ENCODE peak calls at places on chromosome 15, in ten cellular contexts. One of them, this sample, is unnamed.

GRCh38 chr15:90161946-90162345 is 39.2 kb upstream of the SEMA4B start:
- DNase-seq in mucosa of gallbladder: no peak
- DNase-seq in kidney epithelial cell: no peak
- DNase-seq in activated T-helper 9 cell treated with anti-CD3 and anti-CD28 coated beads, Interleukin-2, amount 50 U/mL, for 16 hours: no peak
- DNase-seq in nephron progenitor cell: no peak
- DNase-seq in GM03348: no peak
- DNase-seq in sigmoid colon: no peak
- DNase-seq in GF-D8: no peak
- DNase-seq in NCI-H2171 treated with DMSO at 0.1 percent for 48 hours: no peak
- DNase-seq in RWPE1: no peak
- DNase-seq in this sample: no peak

GRCh38 chr15:69390575-69390974 is 23.6 kb upstream of the KIF23 start:
- DNase-seq in mucosa of gallbladder: no peak
- DNase-seq in kidney epithelial cell: peak
- DNase-seq in activated T-helper 9 cell treated with anti-CD3 and anti-CD28 coated beads, Interleukin-2, amount 50 U/mL, for 16 hours: no peak
- DNase-seq in nephron progenitor cell: no peak
- DNase-seq in GM03348: peak
- DNase-seq in sigmoid colon: peak
- DNase-seq in GF-D8: no peak
- DNase-seq in NCI-H2171 treated with DMSO at 0.1 percent for 48 hours: no peak
- DNase-seq in RWPE1: peak
- DNase-seq in this sample: no peak

GRCh38 chr15:70426065-70426821 is 328.5 kb upstream of the TLE3 start:
- DNase-seq in mucosa of gallbladder: no peak
- DNase-seq in kidney epithelial cell: no peak
- DNase-seq in activated T-helper 9 cell treated with anti-CD3 and anti-CD28 coated beads, Interleukin-2, amount 50 U/mL, for 16 hours: no peak
- DNase-seq in nephron progenitor cell: no peak
- DNase-seq in GM03348: no peak
- DNase-seq in sigmoid colon: no peak
- DNase-seq in GF-D8: no peak
- DNase-seq in NCI-H2171 treated with DMSO at 0.1 percent for 48 hours: no peak
- DNase-seq in RWPE1: peak
- DNase-seq in this sample: no peak

GRCh38 chr15:77840962-77841361 is 208.2 kb upstream of the LINGO1 start:
- DNase-seq in mucosa of gallbladder: no peak
- DNase-seq in kidney epithelial cell: peak
- DNase-seq in activated T-helper 9 cell treated with anti-CD3 and anti-CD28 coated beads, Interleukin-2, amount 50 U/mL, for 16 hours: no peak
- DNase-seq in nephron progenitor cell: no peak
- DNase-seq in GM03348: no peak
- DNase-seq in sigmoid colon: no peak
- DNase-seq in GF-D8: no peak
- DNase-seq in NCI-H2171 treated with DMSO at 0.1 percent for 48 hours: no peak
- DNase-seq in RWPE1: peak
- DNase-seq in this sample: no peak

GRCh38 chr15:58441376-58442070 is 9.7 kb downstream of the LIPC start:
- DNase-seq in mucosa of gallbladder: no peak
- DNase-seq in kidney epithelial cell: no peak
- DNase-seq in activated T-helper 9 cell treated with anti-CD3 and anti-CD28 coated beads, Interleukin-2, amount 50 U/mL, for 16 hours: no peak
- DNase-seq in nephron progenitor cell: no peak
- DNase-seq in GM03348: peak
- DNase-seq in sigmoid colon: no peak
- DNase-seq in GF-D8: no peak
- DNase-seq in NCI-H2171 treated with DMSO at 0.1 percent for 48 hours: no peak
- DNase-seq in RWPE1: peak
- DNase-seq in this sample: no peak

GRCh38 chr15:82132742-82133141 is 86.9 kb upstream of the MEX3B start:
- DNase-seq in mucosa of gallbladder: no peak
- DNase-seq in kidney epithelial cell: peak
- DNase-seq in activated T-helper 9 cell treated with anti-CD3 and anti-CD28 coated beads, Interleukin-2, amount 50 U/mL, for 16 hours: no peak
- DNase-seq in nephron progenitor cell: no peak
- DNase-seq in GM03348: peak
- DNase-seq in sigmoid colon: no peak
- DNase-seq in GF-D8: no peak
- DNase-seq in NCI-H2171 treated with DMSO at 0.1 percent for 48 hours: no peak
- DNase-seq in RWPE1: peak
- DNase-seq in this sample: no peak

GRCh38 chr15:91214675-91215590 is 114.9 kb downstream of the SV2B start:
- DNase-seq in mucosa of gallbladder: no peak
- DNase-seq in kidney epithelial cell: no peak
- DNase-seq in activated T-helper 9 cell treated with anti-CD3 and anti-CD28 coated beads, Interleukin-2, amount 50 U/mL, for 16 hours: no peak
- DNase-seq in nephron progenitor cell: no peak
- DNase-seq in GM03348: no peak
- DNase-seq in sigmoid colon: no peak
- DNase-seq in GF-D8: no peak
- DNase-seq in NCI-H2171 treated with DMSO at 0.1 percent for 48 hours: peak
- DNase-seq in RWPE1: no peak
- DNase-seq in this sample: no peak

GRCh38 chr15:81098884-81099601 is 35.0 kb upstream of the CFAP161 start:
- DNase-seq in mucosa of gallbladder: no peak
- DNase-seq in kidney epithelial cell: no peak
- DNase-seq in activated T-helper 9 cell treated with anti-CD3 and anti-CD28 coated beads, Interleukin-2, amount 50 U/mL, for 16 hours: no peak
- DNase-seq in nephron progenitor cell: no peak
- DNase-seq in GM03348: no peak
- DNase-seq in sigmoid colon: peak
- DNase-seq in GF-D8: peak
- DNase-seq in NCI-H2171 treated with DMSO at 0.1 percent for 48 hours: no peak
- DNase-seq in RWPE1: no peak
- DNase-seq in this sample: peak

GRCh38 chr15:62745621-62746180 is 296.8 kb upstream of the TPM1 start:
- DNase-seq in mucosa of gallbladder: no peak
- DNase-seq in kidney epithelial cell: no peak
- DNase-seq in activated T-helper 9 cell treated with anti-CD3 and anti-CD28 coated beads, Interleukin-2, amount 50 U/mL, for 16 hours: no peak
- DNase-seq in nephron progenitor cell: no peak
- DNase-seq in GM03348: no peak
- DNase-seq in sigmoid colon: no peak
- DNase-seq in GF-D8: no peak
- DNase-seq in NCI-H2171 treated with DMSO at 0.1 percent for 48 hours: no peak
- DNase-seq in RWPE1: no peak
- DNase-seq in this sample: no peak